ENCODE peak calls at places on chromosomes 5 and 9, in eight cellular contexts. V is stimulated activated CD4-positive, alpha-beta T cell treated with anti-CD3 and anti-CD28 coated beads, TNF-alpha, amount 100 ng/mL, for 4 hours; G is activated CD4-positive, alpha-beta T cell treated with anti-CD3 and anti-CD28 coated beads for 24 hours; Q is C1 segment of cervical spinal cord; B is amniotic epithelial cell; O is NCI-H1105; N is RCC 7860; D is hippocampal formation. X is an unnamed sample.

GRCh38 chr5:5298841-5299543 is 123.5 kb upstream of the ICE1 start:
- DNase-seq in V (no peak), G (no peak), Q (no peak), B (no peak), O (peak), N (no peak), D (no peak), X (no peak)

GRCh38 chr9:27379311-27380236 is 82.6 kb upstream of the EQTN start:
- DNase-seq in V (no peak), G (no peak), Q (no peak), B (no peak), O (no peak), N (no peak), D (no peak), X (no peak)

GRCh38 chr5:149404746-149405549 is 25.9 kb upstream of the IL17B start:
- DNase-seq in V (no peak), G (no peak), Q (no peak), B (peak), O (no peak), N (peak), D (no peak), X (no peak)

GRCh38 chr9:127388037-127388855 is 8.7 kb upstream of the SLC2A8 start:
- DNase-seq in V (peak), G (peak), Q (no peak), B (peak), O (no peak), N (peak), D (peak), X (peak)

GRCh38 chr9:74499770-74500583 is 2.8 kb downstream of the RORB start:
- DNase-seq in V (no peak), G (no peak), Q (no peak), B (peak), O (no peak), N (no peak), D (no peak), X (no peak)

GRCh38 chr5:80054682-80055081 is 19.5 kb downstream of the THBS4 start:
- DNase-seq in V (no peak), G (no peak), Q (no peak), B (peak), O (no peak), N (peak), D (no peak), X (no peak)

GRCh38 chr5:160427607-160428006 is 6.0 kb downstream of the PTTG1 start:
- DNase-seq in V (no peak), G (no peak), Q (no peak), B (no peak), O (no peak), N (no peak), D (no peak), X (no peak)

GRCh38 chr5:38329132-38329715 is 70.9 kb downstream of the EGFLAM start:
- DNase-seq in V (no peak), G (no peak), Q (no peak), B (peak), O (no peak), N (peak), D (no peak), X (no peak)

GRCh38 chr9:89185980-89186379 is 7.4 kb upstream of the SHC3 start:
- DNase-seq in V (no peak), G (no peak), Q (no peak), B (peak), O (no peak), N (no peak), D (no peak), X (no peak)

GRCh38 chr5:32916648-32917047 is 205.5 kb downstream of the NPR3 start:
- DNase-seq in V (no peak), G (no peak), Q (no peak), B (peak), O (no peak), N (no peak), D (no peak), X (no peak)

GRCh38 chr5:80234311-80234948 is 21.4 kb downstream of the SERINC5 start:
- DNase-seq in V (no peak), G (no peak), Q (no peak), B (no peak), O (no peak), N (no peak), D (no peak), X (no peak)

GRCh38 chr9:69936427-69936826 is 107.2 kb upstream of the MAMDC2 start:
- DNase-seq in V (no peak), G (no peak), Q (no peak), B (peak), O (no peak), N (peak), D (no peak), X (no peak)

GRCh38 chr9:127305450-127306226 is 41.1 kb downstream of the GARNL3 start:
- DNase-seq in V (no peak), G (no peak), Q (no peak), B (no peak), O (no peak), N (no peak), D (no peak), X (no peak)

GRCh38 chr9:138067594-138068367 is 190.2 kb downstream of the CACNA1B start:
- DNase-seq in V (no peak), G (no peak), Q (no peak), B (no peak), O (no peak), N (no peak), D (no peak), X (no peak)

GRCh38 chr5:103245773-103246172 is 12.8 kb upstream of the MACIR start:
- DNase-seq in V (no peak), G (no peak), Q (no peak), B (no peak), O (no peak), N (no peak), D (no peak), X (no peak)

GRCh38 chr9:113715086-113715485 is 161.0 kb upstream of the ZNF618 start:
- DNase-seq in V (no peak), G (no peak), Q (no peak), B (no peak), O (no peak), N (peak), D (no peak), X (no peak)

GRCh38 chr9:116193636-116194035 is 40.0 kb downstream of the PAPPA start:
- DNase-seq in V (no peak), G (no peak), Q (no peak), B (peak), O (no peak), N (peak), D (no peak), X (no peak)

GRCh38 chr9:113289091-113289490 is 13.6 kb downstream of the PRPF4 start:
- DNase-seq in V (no peak), G (no peak), Q (no peak), B (no peak), O (no peak), N (no peak), D (no peak), X (no peak)

GRCh38 chr5:1495525-1495897 is 28.2 kb downstream of the LPCAT1 start:
- DNase-seq in V (no peak), G (no peak), Q (no peak), B (no peak), O (no peak), N (no peak), D (no peak), X (no peak)

GRCh38 chr5:112628219-112628618 is 109.5 kb upstream of the APC start:
- DNase-seq in V (no peak), G (no peak), Q (no peak), B (no peak), O (peak), N (no peak), D (no peak), X (no peak)

GRCh38 chr5:93746406-93747056 is 5.1 kb upstream of the POU5F2 start:
- DNase-seq in V (no peak), G (no peak), Q (no peak), B (peak), O (no peak), N (no peak), D (no peak), X (no peak)

GRCh38 chr5:17190799-17191391 is 26.5 kb upstream of the BASP1 start:
- DNase-seq in V (no peak), G (no peak), Q (no peak), B (peak), O (no peak), N (no peak), D (no peak), X (no peak)

GRCh38 chr5:5588386-5588785 is 165.9 kb downstream of the ICE1 start:
- DNase-seq in V (no peak), G (no peak), Q (no peak), B (no peak), O (no peak), N (no peak), D (no peak), X (no peak)

GRCh38 chr5:73757421-73757820 is 131.4 kb downstream of the ARHGEF28 start:
- DNase-seq in V (no peak), G (no peak), Q (no peak), B (peak), O (no peak), N (no peak), D (no peak), X (no peak)

GRCh38 chr9:120931278-120932085 is 4.9 kb upstream of the TRAF1 start:
- DNase-seq in V (no peak), G (no peak), Q (no peak), B (peak), O (no peak), N (peak), D (no peak), X (peak)

GRCh38 chr5:88662801-88663360 is 220.1 kb downstream of the MEF2C start:
- DNase-seq in V (no peak), G (no peak), Q (no peak), B (no peak), O (no peak), N (no peak), D (no peak), X (no peak)

GRCh38 chr5:124289122-124289521 is 457.3 kb downstream of the ZNF608 start:
- DNase-seq in V (no peak), G (no peak), Q (no peak), B (no peak), O (no peak), N (no peak), D (peak), X (no peak)

GRCh38 chr9:129712595-129713524 is 40.0 kb downstream of the PTGES start:
- DNase-seq in V (no peak), G (no peak), Q (no peak), B (no peak), O (no peak), N (no peak), D (peak), X (no peak)

GRCh38 chr5:113166285-113166684 is 189.7 kb downstream of the DCP2 start:
- DNase-seq in V (no peak), G (no peak), Q (no peak), B (peak), O (no peak), N (no peak), D (no peak), X (no peak)

GRCh38 chr9:79308012-79308411 is 263.8 kb upstream of the TLE4 start:
- DNase-seq in V (no peak), G (no peak), Q (no peak), B (peak), O (no peak), N (no peak), D (no peak), X (no peak)

GRCh38 chr5:54990751-54991349 is 5.5 kb upstream of the ESM1 start:
- DNase-seq in V (no peak), G (no peak), Q (no peak), B (peak), O (no peak), N (no peak), D (no peak), X (no peak)

GRCh38 chr9:91154686-91155085 is 207.0 kb downstream of the AUH start:
- DNase-seq in V (no peak), G (no peak), Q (no peak), B (no peak), O (no peak), N (no peak), D (no peak), X (no peak)

GRCh38 chr5:60229786-60230185 is 336.3 kb upstream of the PDE4D start:
- DNase-seq in V (no peak), G (no peak), Q (no peak), B (no peak), O (no peak), N (no peak), D (no peak), X (no peak)

GRCh38 chr5:95238560-95239325 is 46.2 kb downstream of the MCTP1 start:
- DNase-seq in V (no peak), G (no peak), Q (no peak), B (peak), O (no peak), N (no peak), D (peak), X (no peak)

GRCh38 chr9:21455320-21455719 is 15.1 kb downstream of the IFNA1 start:
- DNase-seq in V (no peak), G (no peak), Q (no peak), B (peak), O (no peak), N (no peak), D (peak), X (no peak)